ENCODE peak calls at places on chromosome 1, in six cellular contexts. One of them, this sample, is unnamed.

GRCh38 chr1:196464545-196464944 is 143.7 kb downstream of the KCNT2 start:
- DNase-seq in CD8-positive, alpha-beta T cell: no peak
- DNase-seq in cardiac muscle cell: no peak
- DNase-seq in effector memory CD4-positive, alpha-beta T cell: no peak
- DNase-seq in heart left ventricle: no peak
- DNase-seq in tibial artery: no peak
- DNase-seq in this sample: no peak

GRCh38 chr1:205565799-205566198 is 61.3 kb downstream of the CDK18 start:
- DNase-seq in CD8-positive, alpha-beta T cell: no peak
- DNase-seq in effector memory CD4-positive, alpha-beta T cell: no peak
- DNase-seq in cardiac muscle cell: no peak
- DNase-seq in heart left ventricle: no peak
- DNase-seq in tibial artery: no peak
- DNase-seq in this sample: no peak

GRCh38 chr1:94656982-94657381 is 115.4 kb upstream of the F3 start:
- DNase-seq in cardiac muscle cell: no peak
- DNase-seq in CD8-positive, alpha-beta T cell: no peak
- DNase-seq in tibial artery: no peak
- DNase-seq in heart left ventricle: no peak
- DNase-seq in effector memory CD4-positive, alpha-beta T cell: no peak
- DNase-seq in this sample: no peak

GRCh38 chr1:243513726-243514491 is 258.1 kb downstream of the SDCCAG8 start:
- DNase-seq in CD8-positive, alpha-beta T cell: no peak
- DNase-seq in heart left ventricle: no peak
- DNase-seq in effector memory CD4-positive, alpha-beta T cell: no peak
- DNase-seq in cardiac muscle cell: no peak
- DNase-seq in tibial artery: no peak
- DNase-seq in this sample: no peak

GRCh38 chr1:221212926-221213325 is 333.7 kb downstream of the HLX start:
- DNase-seq in CD8-positive, alpha-beta T cell: no peak
- DNase-seq in cardiac muscle cell: no peak
- DNase-seq in heart left ventricle: peak; percentile 18
- DNase-seq in tibial artery: no peak
- DNase-seq in effector memory CD4-positive, alpha-beta T cell: no peak
- DNase-seq in this sample: no peak

GRCh38 chr1:11279630-11280029 is 6.6 kb downstream of the UBIAD1 start:
- DNase-seq in tibial artery: no peak
- DNase-seq in heart left ventricle: no peak
- DNase-seq in effector memory CD4-positive, alpha-beta T cell: no peak
- DNase-seq in cardiac muscle cell: no peak
- DNase-seq in CD8-positive, alpha-beta T cell: no peak
- DNase-seq in this sample: no peak

GRCh38 chr1:112359961-112360767 is 35.9 kb upstream of the CTTNBP2NL start:
- DNase-seq in CD8-positive, alpha-beta T cell: no peak
- DNase-seq in effector memory CD4-positive, alpha-beta T cell: no peak
- DNase-seq in tibial artery: peak; percentile 84
- DNase-seq in heart left ventricle: peak; percentile 13
- DNase-seq in cardiac muscle cell: no peak
- DNase-seq in this sample: peak; percentile 23

GRCh38 chr1:99970713-99971255 is 988 bp downstream of the SLC35A3 start:
- DNase-seq in effector memory CD4-positive, alpha-beta T cell: no peak
- DNase-seq in heart left ventricle: no peak
- DNase-seq in cardiac muscle cell: no peak
- DNase-seq in tibial artery: no peak
- DNase-seq in CD8-positive, alpha-beta T cell: no peak
- DNase-seq in this sample: no peak

GRCh38 chr1:67407498-67407897 is 22.7 kb downstream of the SERBP1 start:
- DNase-seq in heart left ventricle: no peak
- DNase-seq in CD8-positive, alpha-beta T cell: no peak
- DNase-seq in tibial artery: no peak
- DNase-seq in cardiac muscle cell: no peak
- DNase-seq in effector memory CD4-positive, alpha-beta T cell: no peak
- DNase-seq in this sample: no peak

GRCh38 chr1:234617986-234618725 is 8.2 kb upstream of the IRF2BP2 start:
- DNase-seq in effector memory CD4-positive, alpha-beta T cell: no peak
- DNase-seq in heart left ventricle: no peak
- DNase-seq in cardiac muscle cell: no peak
- DNase-seq in CD8-positive, alpha-beta T cell: no peak
- DNase-seq in tibial artery: no peak
- DNase-seq in this sample: no peak

GRCh38 chr1:13543927-13544556 is 30.2 kb upstream of the LRRC38 start:
- DNase-seq in tibial artery: peak; percentile 36
- DNase-seq in effector memory CD4-positive, alpha-beta T cell: no peak
- DNase-seq in CD8-positive, alpha-beta T cell: no peak
- DNase-seq in cardiac muscle cell: peak; percentile 14
- DNase-seq in heart left ventricle: peak; percentile 62
- DNase-seq in this sample: peak; percentile 67

GRCh38 chr1:206012086-206012859 is 9.1 kb upstream of the RAB7B start:
- DNase-seq in effector memory CD4-positive, alpha-beta T cell: no peak
- DNase-seq in cardiac muscle cell: peak; percentile 45
- DNase-seq in heart left ventricle: peak; percentile 73
- DNase-seq in CD8-positive, alpha-beta T cell: peak; percentile 39
- DNase-seq in tibial artery: peak; percentile 87
- DNase-seq in this sample: peak; percentile 65

GRCh38 chr1:3019007-3019515 is 2.2 kb upstream of the ACTRT2 start:
- DNase-seq in tibial artery: no peak
- DNase-seq in CD8-positive, alpha-beta T cell: no peak
- DNase-seq in effector memory CD4-positive, alpha-beta T cell: no peak
- DNase-seq in cardiac muscle cell: no peak
- DNase-seq in heart left ventricle: no peak
- DNase-seq in this sample: no peak

GRCh38 chr1:3018051-3018471 is 3.2 kb upstream of the ACTRT2 start:
- DNase-seq in CD8-positive, alpha-beta T cell: no peak
- DNase-seq in cardiac muscle cell: no peak
- DNase-seq in tibial artery: peak; percentile 17
- DNase-seq in heart left ventricle: no peak
- DNase-seq in effector memory CD4-positive, alpha-beta T cell: no peak
- DNase-seq in this sample: peak; percentile 3

GRCh38 chr1:3020263-3020909 is 881 bp upstream of the ACTRT2 start:
- DNase-seq in tibial artery: peak; percentile 1
- DNase-seq in effector memory CD4-positive, alpha-beta T cell: no peak
- DNase-seq in heart left ventricle: no peak
- DNase-seq in cardiac muscle cell: no peak
- DNase-seq in CD8-positive, alpha-beta T cell: no peak
- DNase-seq in this sample: no peak

GRCh38 chr1:3018576-3018975 is 2.7 kb upstream of the ACTRT2 start:
- DNase-seq in heart left ventricle: no peak
- DNase-seq in CD8-positive, alpha-beta T cell: no peak
- DNase-seq in tibial artery: no peak
- DNase-seq in effector memory CD4-positive, alpha-beta T cell: no peak
- DNase-seq in cardiac muscle cell: no peak
- DNase-seq in this sample: no peak

GRCh38 chr1:3019516-3020051 is 1.7 kb upstream of the ACTRT2 start:
- DNase-seq in heart left ventricle: no peak
- DNase-seq in cardiac muscle cell: no peak
- DNase-seq in effector memory CD4-positive, alpha-beta T cell: no peak
- DNase-seq in tibial artery: peak; percentile 12
- DNase-seq in CD8-positive, alpha-beta T cell: no peak
- DNase-seq in this sample: peak; percentile 6
- H3K9me3 ChIP-seq in heart left ventricle: no peaks in the 10 kb centered on the region
- H3K9me3 ChIP-seq in cardiac muscle cell: no peaks in the 10 kb centered on the region
- H3K9me3 ChIP-seq in effector memory CD4-positive, alpha-beta T cell: no peaks in the 10 kb centered on the region
- H3K9me3 ChIP-seq in tibial artery: no peaks in the 10 kb centered on the region
- H3K9me3 ChIP-seq in CD8-positive, alpha-beta T cell: no peaks in the 10 kb centered on the region
- H3K9me3 ChIP-seq in this sample: no peaks in the 10 kb centered on the region

GRCh38 chr1:106037526-106037925 is 1018.9 kb upstream of the PRMT6 start:
- DNase-seq in tibial artery: no peak
- DNase-seq in heart left ventricle: no peak
- DNase-seq in effector memory CD4-positive, alpha-beta T cell: no peak
- DNase-seq in cardiac muscle cell: no peak
- DNase-seq in CD8-positive, alpha-beta T cell: no peak
- DNase-seq in this sample: no peak
- H3K9me3 ChIP-seq in tibial artery: no peaks in the 10 kb centered on the region
- H3K9me3 ChIP-seq in heart left ventricle: no peaks in the 10 kb centered on the region
- H3K9me3 ChIP-seq in effector memory CD4-positive, alpha-beta T cell: no peaks in the 10 kb centered on the region
- H3K9me3 ChIP-seq in cardiac muscle cell: peaks cover 3% of the 10 kb centered on the region
- H3K9me3 ChIP-seq in CD8-positive, alpha-beta T cell: no peaks in the 10 kb centered on the region
- H3K9me3 ChIP-seq in this sample: no peaks in the 10 kb centered on the region

GRCh38 chr1:114040273-114041043 is 61.2 kb downstream of the OLFML3 start:
- DNase-seq in cardiac muscle cell: no peak
- DNase-seq in tibial artery: peak; percentile 21
- DNase-seq in heart left ventricle: no peak
- DNase-seq in CD8-positive, alpha-beta T cell: no peak
- DNase-seq in effector memory CD4-positive, alpha-beta T cell: no peak
- DNase-seq in this sample: no peak
- H3K9me3 ChIP-seq in cardiac muscle cell: no peaks in the 10 kb centered on the region
- H3K9me3 ChIP-seq in tibial artery: no peaks in the 10 kb centered on the region
- H3K9me3 ChIP-seq in heart left ventricle: no peaks in the 10 kb centered on the region
- H3K9me3 ChIP-seq in CD8-positive, alpha-beta T cell: no peaks in the 10 kb centered on the region
- H3K9me3 ChIP-seq in effector memory CD4-positive, alpha-beta T cell: no peaks in the 10 kb centered on the region
- H3K9me3 ChIP-seq in this sample: no peaks in the 10 kb centered on the region

GRCh38 chr1:4485398-4485797 is 169.0 kb upstream of the AJAP1 start:
- DNase-seq in heart left ventricle: no peak
- DNase-seq in effector memory CD4-positive, alpha-beta T cell: no peak
- DNase-seq in tibial artery: no peak
- DNase-seq in cardiac muscle cell: no peak
- DNase-seq in CD8-positive, alpha-beta T cell: no peak
- DNase-seq in this sample: no peak

GRCh38 chr1:4482526-4482925 is 171.9 kb upstream of the AJAP1 start:
- DNase-seq in effector memory CD4-positive, alpha-beta T cell: no peak
- DNase-seq in cardiac muscle cell: no peak
- DNase-seq in tibial artery: no peak
- DNase-seq in heart left ventricle: no peak
- DNase-seq in CD8-positive, alpha-beta T cell: no peak
- DNase-seq in this sample: no peak

GRCh38 chr1:4485878-4486277 is 168.5 kb upstream of the AJAP1 start:
- DNase-seq in tibial artery: no peak
- DNase-seq in cardiac muscle cell: no peak
- DNase-seq in effector memory CD4-positive, alpha-beta T cell: no peak
- DNase-seq in heart left ventricle: no peak
- DNase-seq in CD8-positive, alpha-beta T cell: no peak
- DNase-seq in this sample: no peak

GRCh38 chr1:4483031-4483625 is 171.3 kb upstream of the AJAP1 start:
- DNase-seq in heart left ventricle: no peak
- DNase-seq in CD8-positive, alpha-beta T cell: no peak
- DNase-seq in effector memory CD4-positive, alpha-beta T cell: no peak
- DNase-seq in cardiac muscle cell: no peak
- DNase-seq in tibial artery: no peak
- DNase-seq in this sample: no peak

GRCh38 chr1:4481451-4481850 is 173.0 kb upstream of the AJAP1 start:
- DNase-seq in tibial artery: no peak
- DNase-seq in CD8-positive, alpha-beta T cell: no peak
- DNase-seq in effector memory CD4-positive, alpha-beta T cell: no peak
- DNase-seq in cardiac muscle cell: no peak
- DNase-seq in heart left ventricle: no peak
- DNase-seq in this sample: no peak
- H3K9me3 ChIP-seq in tibial artery: peaks cover 7% of the 10 kb centered on the region
- H3K9me3 ChIP-seq in CD8-positive, alpha-beta T cell: no peaks in the 10 kb centered on the region
- H3K9me3 ChIP-seq in effector memory CD4-positive, alpha-beta T cell: no peaks in the 10 kb centered on the region
- H3K9me3 ChIP-seq in cardiac muscle cell: peaks cover 5% of the 10 kb centered on the region
- H3K9me3 ChIP-seq in heart left ventricle: no peaks in the 10 kb centered on the region
- H3K9me3 ChIP-seq in this sample: peaks cover 10% of the 10 kb centered on the region

DNA sequence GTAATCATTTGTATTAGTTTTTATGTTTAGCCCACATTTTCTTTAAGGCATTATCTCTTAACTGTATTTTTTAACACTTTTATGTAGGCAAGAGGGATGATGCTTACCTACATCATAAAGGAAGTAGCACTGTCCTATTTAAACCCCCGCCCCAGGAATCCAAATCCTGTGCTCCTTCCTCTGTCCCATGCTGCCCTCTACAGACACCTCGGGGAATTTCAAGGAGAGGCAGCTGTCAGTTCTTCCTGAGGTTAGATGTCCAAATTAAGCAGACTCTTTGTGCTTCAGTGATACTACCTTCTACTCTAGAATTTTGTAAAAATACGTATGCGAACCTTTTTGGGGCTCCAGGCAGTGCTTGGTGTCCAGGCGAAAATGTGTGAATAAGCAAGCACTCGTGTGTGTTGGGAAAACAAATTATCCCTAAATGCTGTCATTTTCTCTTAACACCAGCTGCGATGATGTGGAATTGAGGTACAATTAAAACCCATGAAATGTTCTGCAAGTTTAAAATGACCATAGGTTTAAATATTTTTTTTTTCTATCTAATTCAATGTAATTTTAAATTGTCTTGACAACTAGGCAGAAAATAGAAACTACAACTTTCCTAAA is 19.2 kb downstream of the CRCT1 start:
- DNase-seq in cardiac muscle cell: no peak
- DNase-seq in CD8-positive, alpha-beta T cell: no peak
- DNase-seq in tibial artery: no peak
- DNase-seq in effector memory CD4-positive, alpha-beta T cell: no peak
- DNase-seq in heart left ventricle: no peak
- DNase-seq in this sample: no peak
- H3K9me3 ChIP-seq in cardiac muscle cell: peaks cover 4% of the 10 kb centered on the region
- H3K9me3 ChIP-seq in CD8-positive, alpha-beta T cell: no peaks in the 10 kb centered on the region
- H3K9me3 ChIP-seq in tibial artery: no peaks in the 10 kb centered on the region
- H3K9me3 ChIP-seq in effector memory CD4-positive, alpha-beta T cell: no peaks in the 10 kb centered on the region
- H3K9me3 ChIP-seq in heart left ventricle: no peaks in the 10 kb centered on the region
- H3K9me3 ChIP-seq in this sample: no peaks in the 10 kb centered on the region

DNA sequence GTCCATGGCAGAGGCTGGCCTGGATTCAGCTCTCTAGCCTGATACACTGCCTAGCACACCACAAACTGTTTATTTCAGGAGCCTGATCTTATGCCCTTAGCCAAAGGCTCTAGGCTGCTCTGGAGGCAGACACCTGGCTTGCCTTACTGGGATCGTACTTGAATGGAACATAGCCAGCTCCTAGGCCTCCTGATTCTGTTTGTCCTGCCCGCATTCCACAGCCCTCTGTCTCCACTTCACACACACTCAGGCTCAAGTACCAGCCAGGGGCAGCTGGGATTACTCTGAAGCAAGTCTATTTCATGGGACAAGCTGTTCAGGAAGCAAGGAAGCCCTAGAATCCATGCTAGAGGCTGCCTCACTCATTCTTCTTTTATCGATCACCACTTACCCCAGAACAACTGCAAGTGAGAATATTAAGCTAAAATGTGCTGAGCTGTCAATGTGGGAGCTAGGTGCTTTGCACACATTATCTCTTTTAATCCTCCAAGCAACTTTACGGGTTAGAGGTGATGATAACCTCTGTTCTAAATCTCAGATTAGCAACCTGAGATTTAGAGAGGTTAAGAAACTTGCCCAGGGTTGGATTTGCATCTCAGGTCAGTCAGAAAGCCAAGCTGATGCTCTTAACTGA is 31.1 kb upstream of the CYP4B1 start:
- DNase-seq in heart left ventricle: no peak
- DNase-seq in CD8-positive, alpha-beta T cell: no peak
- DNase-seq in cardiac muscle cell: peak; percentile 83
- DNase-seq in effector memory CD4-positive, alpha-beta T cell: no peak
- DNase-seq in tibial artery: no peak
- DNase-seq in this sample: no peak
- H3K9me3 ChIP-seq in heart left ventricle: no peaks in the 10 kb centered on the region
- H3K9me3 ChIP-seq in CD8-positive, alpha-beta T cell: peaks cover 10% of the 10 kb centered on the region
- H3K9me3 ChIP-seq in cardiac muscle cell: no peaks in the 10 kb centered on the region
- H3K9me3 ChIP-seq in effector memory CD4-positive, alpha-beta T cell: peaks cover 11% of the 10 kb centered on the region
- H3K9me3 ChIP-seq in tibial artery: peaks cover 20% of the 10 kb centered on the region
- H3K9me3 ChIP-seq in this sample: peaks cover 32% of the 10 kb centered on the region

GRCh38 chr1:51100264-51100880 is 1.7 kb upstream of the C1orf185 start:
- DNase-seq in effector memory CD4-positive, alpha-beta T cell: no peak
- DNase-seq in cardiac muscle cell: no peak
- DNase-seq in CD8-positive, alpha-beta T cell: no peak
- DNase-seq in heart left ventricle: no peak
- DNase-seq in tibial artery: no peak
- DNase-seq in this sample: no peak
- H3K9me3 ChIP-seq in effector memory CD4-positive, alpha-beta T cell: no peaks in the 10 kb centered on the region
- H3K9me3 ChIP-seq in cardiac muscle cell: no peaks in the 10 kb centered on the region
- H3K9me3 ChIP-seq in CD8-positive, alpha-beta T cell: no peaks in the 10 kb centered on the region
- H3K9me3 ChIP-seq in heart left ventricle: no peaks in the 10 kb centered on the region
- H3K9me3 ChIP-seq in tibial artery: peaks cover 2% of the 10 kb centered on the region
- H3K9me3 ChIP-seq in this sample: no peaks in the 10 kb centered on the region

This sample was measured in heart right ventricle.